ENCODE peak calls at places on chromosomes 4 and X, in nine cellular contexts. One of them, this sample, is unnamed. For H3K4me1, the result is how much of the 10 kb centered on the place peaks cover.

GRCh38 chr4:61462451-61463326 is 262.6 kb downstream of the ADGRL3 start:
- DNase-seq in tibial artery: no peak
- DNase-seq in psoas muscle: no peak
- DNase-seq in GM23338: no peak
- DNase-seq in upper lobe of left lung: no peak
- DNase-seq in body of pancreas: no peak
- DNase-seq in heart right ventricle: no peak
- DNase-seq in right lobe of liver: no peak
- DNase-seq in uterus: no peak
- DNase-seq in this sample: no peak

GRCh38 chrX:38060331-38060878 is 54.1 kb downstream of the SYTL5 start:
- DNase-seq in tibial artery: no peak
- DNase-seq in psoas muscle: no peak
- DNase-seq in GM23338: no peak
- DNase-seq in upper lobe of left lung: no peak
- DNase-seq in body of pancreas: no peak
- DNase-seq in heart right ventricle: no peak
- DNase-seq in right lobe of liver: no peak
- DNase-seq in uterus: no peak
- DNase-seq in this sample: no peak

GRCh38 chr4:95215991-95216605 is 332.7 kb downstream of the UNC5C start:
- DNase-seq in tibial artery: no peak
- DNase-seq in psoas muscle: no peak
- DNase-seq in GM23338: no peak
- DNase-seq in upper lobe of left lung: no peak
- DNase-seq in body of pancreas: no peak
- DNase-seq in heart right ventricle: no peak
- DNase-seq in right lobe of liver: no peak
- DNase-seq in uterus: no peak
- DNase-seq in this sample: no peak

GRCh38 chr4:23135792-23136645 is 443.3 kb downstream of the GBA3 start:
- DNase-seq in tibial artery: no peak
- DNase-seq in psoas muscle: no peak
- DNase-seq in GM23338: peak
- DNase-seq in upper lobe of left lung: no peak
- DNase-seq in body of pancreas: no peak
- DNase-seq in heart right ventricle: no peak
- DNase-seq in right lobe of liver: no peak
- DNase-seq in uterus: no peak
- DNase-seq in this sample: no peak

GRCh38 chr4:70671091-70671490 is 4.8 kb upstream of the JCHAIN start:
- DNase-seq in tibial artery: no peak
- DNase-seq in psoas muscle: no peak
- DNase-seq in GM23338: no peak
- DNase-seq in upper lobe of left lung: no peak
- DNase-seq in body of pancreas: no peak
- DNase-seq in heart right ventricle: no peak
- DNase-seq in right lobe of liver: no peak
- DNase-seq in uterus: no peak
- DNase-seq in this sample: no peak

GRCh38 chrX:9788908-9789307 is 2.7 kb downstream of the SHROOM2 start:
- DNase-seq in tibial artery: no peak
- DNase-seq in psoas muscle: no peak
- DNase-seq in GM23338: peak
- DNase-seq in upper lobe of left lung: no peak
- DNase-seq in body of pancreas: peak
- DNase-seq in heart right ventricle: no peak
- DNase-seq in right lobe of liver: peak
- DNase-seq in uterus: no peak
- DNase-seq in this sample: no peak

GRCh38 chrX:129731228-129731627 is 7.6 kb upstream of the XPNPEP2 start:
- DNase-seq in tibial artery: no peak
- DNase-seq in psoas muscle: no peak
- DNase-seq in GM23338: no peak
- DNase-seq in upper lobe of left lung: no peak
- DNase-seq in body of pancreas: no peak
- DNase-seq in heart right ventricle: no peak
- DNase-seq in right lobe of liver: no peak
- DNase-seq in uterus: no peak
- DNase-seq in this sample: no peak

GRCh38 chr4:11698846-11699590 is 270.3 kb upstream of the HS3ST1 start:
- DNase-seq in tibial artery: no peak
- DNase-seq in psoas muscle: no peak
- DNase-seq in GM23338: no peak
- DNase-seq in upper lobe of left lung: no peak
- DNase-seq in body of pancreas: no peak
- DNase-seq in heart right ventricle: no peak
- DNase-seq in right lobe of liver: no peak
- DNase-seq in uterus: no peak
- DNase-seq in this sample: no peak

GRCh38 chrX:17860179-17860780 is 818 bp downstream of the RAI2 start:
- DNase-seq in tibial artery: no peak
- DNase-seq in psoas muscle: peak
- DNase-seq in GM23338: peak
- DNase-seq in upper lobe of left lung: peak
- DNase-seq in body of pancreas: peak
- DNase-seq in heart right ventricle: peak
- DNase-seq in right lobe of liver: no peak
- DNase-seq in uterus: peak
- DNase-seq in this sample: no peak

GRCh38 chr4:187849556-187850245 is 145.9 kb upstream of the ZFP42 start:
- DNase-seq in tibial artery: no peak
- DNase-seq in psoas muscle: no peak
- DNase-seq in GM23338: no peak
- DNase-seq in upper lobe of left lung: peak
- DNase-seq in body of pancreas: no peak
- DNase-seq in heart right ventricle: no peak
- DNase-seq in right lobe of liver: no peak
- DNase-seq in uterus: no peak
- DNase-seq in this sample: no peak

GRCh38 chr4:95507561-95507960 is 41.2 kb downstream of the UNC5C start:
- DNase-seq in tibial artery: no peak
- DNase-seq in psoas muscle: no peak
- DNase-seq in GM23338: no peak
- DNase-seq in upper lobe of left lung: no peak
- DNase-seq in body of pancreas: no peak
- DNase-seq in heart right ventricle: no peak
- DNase-seq in right lobe of liver: no peak
- DNase-seq in uterus: no peak
- DNase-seq in this sample: no peak

GRCh38 chr4:68368566-68369473 is 18.9 kb upstream of the YTHDC1 start:
- DNase-seq in tibial artery: no peak
- DNase-seq in psoas muscle: no peak
- DNase-seq in GM23338: no peak
- DNase-seq in upper lobe of left lung: no peak
- DNase-seq in body of pancreas: no peak
- DNase-seq in heart right ventricle: no peak
- DNase-seq in right lobe of liver: no peak
- DNase-seq in uterus: no peak
- DNase-seq in this sample: no peak

GRCh38 chr4:15653864-15654391 is 1.2 kb downstream of the FBXL5 start:
- DNase-seq in tibial artery: no peak
- DNase-seq in psoas muscle: no peak
- DNase-seq in GM23338: peak
- DNase-seq in upper lobe of left lung: no peak
- DNase-seq in body of pancreas: peak
- DNase-seq in heart right ventricle: no peak
- DNase-seq in right lobe of liver: no peak
- DNase-seq in uterus: no peak
- DNase-seq in this sample: no peak

GRCh38 chr4:70712604-70713452 is 8.9 kb upstream of the RUFY3 start:
- DNase-seq in tibial artery: no peak
- DNase-seq in psoas muscle: no peak
- DNase-seq in GM23338: no peak
- DNase-seq in upper lobe of left lung: no peak
- DNase-seq in body of pancreas: no peak
- DNase-seq in heart right ventricle: no peak
- DNase-seq in right lobe of liver: no peak
- DNase-seq in uterus: no peak
- DNase-seq in this sample: no peak

GRCh38 chrX:43008356-43008755 is 230.4 kb upstream of the PPP1R2C start:
- DNase-seq in tibial artery: no peak
- DNase-seq in psoas muscle: no peak
- DNase-seq in GM23338: peak
- DNase-seq in upper lobe of left lung: no peak
- DNase-seq in body of pancreas: no peak
- DNase-seq in heart right ventricle: no peak
- DNase-seq in right lobe of liver: no peak
- DNase-seq in uterus: no peak
- DNase-seq in this sample: no peak

GRCh38 chrX:30196322-30196721 is 19.0 kb upstream of the MAGEB2 start:
- DNase-seq in tibial artery: no peak
- DNase-seq in psoas muscle: no peak
- DNase-seq in GM23338: peak
- DNase-seq in upper lobe of left lung: no peak
- DNase-seq in body of pancreas: no peak
- DNase-seq in heart right ventricle: no peak
- DNase-seq in right lobe of liver: no peak
- DNase-seq in uterus: no peak
- DNase-seq in this sample: no peak

GRCh38 chr4:46073778-46074177 is 50.1 kb downstream of the GABRG1 start:
- DNase-seq in tibial artery: no peak
- DNase-seq in psoas muscle: no peak
- DNase-seq in GM23338: no peak
- DNase-seq in upper lobe of left lung: no peak
- DNase-seq in body of pancreas: no peak
- DNase-seq in heart right ventricle: no peak
- DNase-seq in right lobe of liver: no peak
- DNase-seq in uterus: no peak
- DNase-seq in this sample: no peak

GRCh38 chr4:188975271-188975670 is 836.0 kb downstream of the TRIML1 start:
- DNase-seq in tibial artery: no peak
- DNase-seq in psoas muscle: no peak
- DNase-seq in GM23338: peak
- DNase-seq in upper lobe of left lung: no peak
- DNase-seq in body of pancreas: no peak
- DNase-seq in heart right ventricle: no peak
- DNase-seq in right lobe of liver: no peak
- DNase-seq in uterus: no peak
- DNase-seq in this sample: no peak

GRCh38 chr4:188976644-188977115 is 837.4 kb downstream of the TRIML1 start:
- DNase-seq in tibial artery: no peak
- DNase-seq in psoas muscle: no peak
- DNase-seq in GM23338: peak
- DNase-seq in upper lobe of left lung: no peak
- DNase-seq in body of pancreas: no peak
- DNase-seq in heart right ventricle: no peak
- DNase-seq in right lobe of liver: no peak
- DNase-seq in uterus: no peak
- DNase-seq in this sample: no peak

GRCh38 chr4:188971125-188971524 is 831.9 kb downstream of the TRIML1 start:
- DNase-seq in tibial artery: no peak
- DNase-seq in psoas muscle: no peak
- DNase-seq in GM23338: peak
- DNase-seq in upper lobe of left lung: no peak
- DNase-seq in body of pancreas: no peak
- DNase-seq in heart right ventricle: no peak
- DNase-seq in right lobe of liver: no peak
- DNase-seq in uterus: no peak
- DNase-seq in this sample: no peak
- TF ChIP-seq CTCF in tibial artery: no peak
- TF ChIP-seq CTCF in psoas muscle: no peak
- TF ChIP-seq CTCF in GM23338: peak
- TF ChIP-seq CTCF in upper lobe of left lung: peak
- TF ChIP-seq CTCF in body of pancreas: peak
- TF ChIP-seq CTCF in heart right ventricle: peak
- TF ChIP-seq CTCF in right lobe of liver: peak
- TF ChIP-seq CTCF in uterus: no peak
- TF ChIP-seq CTCF in this sample: no peak

DNA sequence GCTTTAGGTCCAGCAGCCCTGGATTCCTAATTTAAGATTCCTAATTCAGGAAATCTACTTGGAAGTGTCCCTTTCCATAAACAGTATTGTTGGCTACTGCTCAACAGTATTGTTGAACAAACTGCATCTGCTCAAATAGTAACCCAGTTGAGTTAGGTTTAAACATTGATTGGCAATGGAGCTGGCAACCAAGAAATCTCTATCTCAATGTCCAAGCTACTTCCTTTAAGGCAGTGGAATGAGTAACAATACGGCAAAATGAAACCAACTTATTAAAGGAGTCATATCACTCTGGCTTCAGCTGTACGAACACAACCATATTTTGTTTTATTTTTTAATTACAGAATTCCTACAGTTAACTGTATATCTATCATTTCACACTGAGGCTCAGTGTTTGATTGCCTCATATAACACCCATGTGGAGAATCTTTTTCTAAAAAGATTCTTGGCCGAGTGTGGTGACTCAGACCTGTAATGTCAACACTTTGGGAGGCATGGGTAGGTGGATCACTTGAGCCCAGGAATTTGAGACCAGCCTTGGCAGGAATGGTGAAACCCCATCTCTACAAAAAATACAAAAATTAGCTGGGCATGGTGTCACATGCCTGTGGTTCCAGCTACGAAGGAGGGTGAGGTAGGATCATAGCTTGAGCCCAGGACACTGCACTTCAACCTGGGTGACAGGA is 71.7 kb upstream of the IL13RA1 start:
- DNase-seq in tibial artery: no peak
- DNase-seq in psoas muscle: no peak
- DNase-seq in GM23338: no peak
- DNase-seq in upper lobe of left lung: no peak
- DNase-seq in body of pancreas: no peak
- DNase-seq in heart right ventricle: no peak
- DNase-seq in right lobe of liver: no peak
- DNase-seq in uterus: no peak
- DNase-seq in this sample: no peak
- H3K4me3 ChIP-seq in tibial artery: no peak
- H3K4me3 ChIP-seq in psoas muscle: no peak
- H3K4me3 ChIP-seq in GM23338: no peak
- H3K4me3 ChIP-seq in upper lobe of left lung: no peak
- H3K4me3 ChIP-seq in body of pancreas: no peak
- H3K4me3 ChIP-seq in heart right ventricle: no peak
- H3K4me3 ChIP-seq in right lobe of liver: no peak
- H3K4me3 ChIP-seq in uterus: no peak
- H3K4me3 ChIP-seq in this sample: no peak

GRCh38 chr4:152926959-152927358 is 9.2 kb upstream of the FHDC1 start:
- DNase-seq in tibial artery: no peak
- DNase-seq in psoas muscle: no peak
- DNase-seq in GM23338: peak
- DNase-seq in upper lobe of left lung: no peak
- DNase-seq in body of pancreas: no peak
- DNase-seq in heart right ventricle: no peak
- DNase-seq in right lobe of liver: no peak
- DNase-seq in uterus: no peak
- DNase-seq in this sample: no peak
- H3K4me1 ChIP-seq in tibial artery: under half
- H3K4me1 ChIP-seq in psoas muscle: under half
- H3K4me1 ChIP-seq in GM23338: half or more
- H3K4me1 ChIP-seq in upper lobe of left lung: under half
- H3K4me1 ChIP-seq in body of pancreas: under half
- H3K4me1 ChIP-seq in heart right ventricle: under half
- H3K4me1 ChIP-seq in right lobe of liver: under half
- H3K4me1 ChIP-seq in uterus: under half
- H3K4me1 ChIP-seq in this sample: under half

DNA sequence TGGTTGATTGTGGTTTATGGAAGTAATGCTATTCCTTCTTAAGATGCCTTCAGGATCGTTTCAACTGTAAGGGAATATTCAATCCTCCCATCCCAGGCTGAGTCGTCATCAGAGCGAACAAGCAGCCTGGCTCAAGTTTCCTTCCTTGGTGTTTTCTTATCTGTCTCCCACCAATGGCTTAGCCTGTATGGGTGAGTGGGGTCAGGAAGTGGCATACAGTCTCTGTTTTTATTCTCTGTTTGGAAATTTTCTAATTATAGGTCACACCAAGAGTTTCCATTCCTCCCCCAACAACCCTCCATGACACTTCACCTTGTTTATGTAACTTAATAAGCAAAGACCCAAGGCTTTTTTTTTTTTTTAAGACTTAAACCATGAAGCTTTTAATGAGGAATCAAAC is 56.2 kb upstream of the KDR start:
- DNase-seq in tibial artery: no peak
- DNase-seq in psoas muscle: no peak
- DNase-seq in GM23338: no peak
- DNase-seq in upper lobe of left lung: no peak
- DNase-seq in body of pancreas: no peak
- DNase-seq in heart right ventricle: no peak
- DNase-seq in right lobe of liver: no peak
- DNase-seq in uterus: no peak
- DNase-seq in this sample: no peak
- TF ChIP-seq CTCF in tibial artery: no peak
- TF ChIP-seq CTCF in psoas muscle: no peak
- TF ChIP-seq CTCF in GM23338: no peak
- TF ChIP-seq CTCF in upper lobe of left lung: no peak
- TF ChIP-seq CTCF in body of pancreas: no peak
- TF ChIP-seq CTCF in heart right ventricle: no peak
- TF ChIP-seq CTCF in right lobe of liver: no peak
- TF ChIP-seq CTCF in uterus: no peak
- TF ChIP-seq CTCF in this sample: no peak

This sample was measured in ascending aorta.